ENCODE peak calls at places on chromosomes 13 and 19, in five cellular contexts. I, X, R, T and H are unnamed samples.

GRCh38 chr19:802888-803561 is 5.8 kb downstream of the PTBP1 start:
- DNase-seq in I (no peak), T (no peak), R (no peak), X (no peak), H (no peak)

GRCh38 chr13:79451500-79451962 is 29.4 kb upstream of the NDFIP2 start:
- DNase-seq in I (peak; percentile 92), X (peak; percentile 41), T (peak; percentile 18), R (no peak), H (peak; percentile 32)

GRCh38 chr19:17737690-17738153 is 13.6 kb upstream of the FCHO1 start:
- DNase-seq in X (no peak), R (no peak), T (no peak), I (peak; percentile 37), H (no peak)

GRCh38 chr19:39424934-39425333 is 10.8 kb downstream of the RPS16 start:
- DNase-seq in R (no peak), X (no peak), I (no peak), T (no peak), H (no peak)

GRCh38 chr13:42600943-42601342 is 27.0 kb downstream of the TNFSF11 start:
- DNase-seq in T (no peak), I (no peak), X (no peak), R (no peak), H (no peak)

GRCh38 chr13:31982124-31982523 is 49.5 kb upstream of the FRY start:
- DNase-seq in X (no peak), R (no peak), T (no peak), I (no peak), H (no peak)

GRCh38 chr19:37014456-37014855 is 63.8 kb upstream of the ZNF420 start:
- DNase-seq in T (no peak), I (no peak), X (no peak), R (no peak), H (no peak)

GRCh38 chr19:2478756-2479555 is 3.0 kb downstream of the GADD45B start:
- DNase-seq in X (peak; percentile 58), R (no peak), T (peak; percentile 83), I (peak; percentile 76), H (peak; percentile 74)

GRCh38 chr13:43572601-43573360 is 214.0 kb downstream of the ENOX1 start:
- DNase-seq in T (no peak), R (no peak), I (peak; percentile 25), X (no peak), H (no peak)

GRCh38 chr19:12828494-12828893 is 5.9 kb downstream of the RTBDN start:
- DNase-seq in R (peak; percentile 40), T (peak; percentile 65), I (no peak), X (no peak), H (no peak)

GRCh38 chr13:79870123-79870522 is 389.2 kb downstream of the NDFIP2 start:
- DNase-seq in X (no peak), I (peak; percentile 28), R (no peak), T (no peak), H (no peak)

GRCh38 chr13:99385940-99386339 is 78.7 kb upstream of the GPR183 start:
- DNase-seq in X (no peak), I (no peak), R (no peak), T (no peak), H (no peak)

GRCh38 chr19:1470864-1471513 is 8.0 kb downstream of the C19orf25 start:
- DNase-seq in X (no peak), T (peak; percentile 33), R (no peak), I (no peak), H (no peak)

GRCh38 chr19:4539697-4540581 is at the start of gene LRG1:
- DNase-seq in R (peak; percentile 86), I (no peak), X (no peak), T (peak; percentile 92), H (no peak)

GRCh38 chr13:90769387-90769786 is 578.1 kb upstream of the MIR17HG start:
- DNase-seq in X (no peak), T (no peak), I (no peak), R (no peak), H (no peak)

GRCh38 chr13:109160887-109161669 is 531.7 kb downstream of the MYO16 start:
- DNase-seq in I (no peak), T (no peak), X (no peak), R (no peak), H (no peak)

GRCh38 chr19:44552324-44552723 is 22.8 kb upstream of the CEACAM20 start:
- DNase-seq in T (peak; percentile 22), X (peak; percentile 81), R (peak; percentile 47), I (no peak), H (peak; percentile 66)

GRCh38 chr19:53037101-53038097 is 7.1 kb upstream of the ERVV-2 start:
- DNase-seq in I (peak; percentile 41), X (no peak), T (peak; percentile 30), R (no peak), H (no peak)

GRCh38 chr19:7450243-7451223 is 38.3 kb downstream of the PEX11G start:
- DNase-seq in X (no peak), I (peak; percentile 63), R (peak; percentile 32), T (no peak), H (no peak)

GRCh38 chr19:3358919-3359849 is 7.2 kb upstream of the NFIC start:
- DNase-seq in T (peak; percentile 82), I (peak; percentile 51), X (no peak), R (no peak), H (peak; percentile 83)

DNA sequence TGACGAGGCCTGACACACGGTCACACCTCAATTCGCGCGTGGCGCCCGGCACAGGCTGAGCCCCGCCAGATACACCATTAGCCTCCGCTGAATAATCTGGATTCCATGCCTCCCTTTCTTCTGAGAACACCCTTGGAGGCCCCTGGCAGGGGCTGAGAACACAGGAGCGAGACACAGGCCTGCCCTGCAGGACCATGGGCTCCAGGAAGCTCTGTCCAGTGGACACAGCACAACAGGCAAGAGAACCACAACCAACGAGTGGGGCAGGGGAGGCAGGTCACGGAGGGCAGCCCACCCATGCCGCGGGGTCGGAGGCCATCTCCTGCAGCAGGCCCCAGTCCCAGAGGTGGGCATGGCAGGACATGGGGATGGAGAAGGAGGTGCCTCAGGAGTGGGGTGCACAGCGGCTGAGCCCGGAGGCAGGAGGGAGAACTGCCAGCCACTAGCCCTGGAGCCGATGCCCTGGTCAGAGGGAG is 75.8 kb upstream of the C13orf46 start:
- DNase-seq in I (no peak), X (no peak), T (no peak), R (no peak), H (no peak)
- TF ChIP-seq POLR2A in I (no peak), X (no peak), T (no peak), R (no peak), H (no peak)

GRCh38 chr19:15123900-15124299 is 16.7 kb downstream of the SYDE1 start:
- DNase-seq in X (no peak), I (no peak), R (no peak), T (peak; percentile 78), H (no peak)

GRCh38 chr19:15123031-15123890 is 16.1 kb downstream of the SYDE1 start:
- DNase-seq in T (no peak), I (no peak), R (no peak), X (no peak), H (no peak)

GRCh38 chr19:15126511-15126910 is 19.3 kb downstream of the SYDE1 start:
- DNase-seq in T (no peak), I (no peak), X (no peak), R (no peak), H (no peak)

GRCh38 chr19:15124572-15125231 is 17.5 kb downstream of the SYDE1 start:
- DNase-seq in X (no peak), R (peak; percentile 50), I (no peak), T (peak; percentile 49), H (no peak)

GRCh38 chr19:15125232-15126067 is 18.2 kb downstream of the SYDE1 start:
- DNase-seq in I (peak; percentile 95), X (peak; percentile 96), R (peak; percentile 98), T (peak; percentile 98), H (peak; percentile 94)
- TF ChIP-seq POLR2A in I (no peak), X (peak; percentile 60), R (peak; percentile 70), T (peak; percentile 68), H (peak; percentile 57)

GRCh38 chr19:47749326-47749725 is 4.0 kb downstream of the NOP53 start:
- DNase-seq in I (no peak), R (no peak), T (no peak), X (no peak), H (no peak)

GRCh38 chr19:47742636-47743035 is 2.7 kb upstream of the NOP53 start:
- DNase-seq in I (no peak), R (no peak), X (no peak), T (no peak), H (no peak)

GRCh38 chr19:47741544-47742125 is 3.7 kb upstream of the NOP53 start:
- DNase-seq in T (no peak), X (no peak), I (no peak), R (no peak), H (no peak)

GRCh38 chr19:47740866-47741519 is 4.4 kb upstream of the NOP53 start:
- DNase-seq in I (no peak), R (no peak), X (no peak), T (no peak), H (no peak)

DNA sequence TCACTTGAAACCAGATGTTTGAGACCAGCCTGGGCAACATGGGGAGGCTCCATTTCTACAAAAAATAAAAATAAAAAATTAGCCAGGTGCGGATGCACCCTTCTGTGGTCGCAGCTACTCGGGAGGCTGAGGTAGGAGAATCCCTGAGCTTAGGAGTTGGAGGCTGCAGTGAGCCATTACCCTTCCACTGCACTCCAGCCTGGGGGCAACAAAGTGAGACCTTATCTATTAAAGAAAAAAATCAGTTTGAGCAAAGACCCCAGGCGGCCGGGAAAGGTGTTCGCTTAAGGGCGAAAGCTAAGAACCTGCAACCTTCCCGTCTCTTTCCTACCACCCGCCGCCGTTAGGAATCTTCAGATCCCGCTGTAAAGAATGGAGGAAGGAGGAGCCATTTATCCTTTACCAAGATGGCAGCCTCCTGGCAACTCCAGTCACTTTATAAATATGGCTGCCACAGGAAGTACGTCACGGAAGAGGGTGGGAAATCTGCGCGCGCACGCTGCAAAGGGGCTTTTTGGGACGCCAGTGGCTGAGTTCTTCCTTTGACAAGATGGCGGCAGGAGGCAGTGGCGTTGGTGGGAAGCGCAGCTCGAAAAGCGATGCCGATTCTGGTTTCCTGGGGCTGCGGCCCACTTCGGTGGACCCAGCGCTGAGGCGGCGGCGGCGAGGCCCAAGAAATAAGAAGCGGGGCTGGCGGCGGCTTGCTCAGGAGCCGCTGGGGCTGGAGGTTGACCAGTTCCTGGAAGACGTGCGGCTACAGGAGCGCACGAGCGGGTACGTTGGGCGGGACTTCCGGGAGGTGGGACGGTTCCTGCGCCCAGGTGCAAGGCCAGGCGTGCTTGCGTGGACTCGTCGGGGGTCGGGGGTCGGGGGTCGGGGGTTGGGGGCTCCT is at the start of gene NOP53:
- DNase-seq in R (peak; percentile 92), X (peak; percentile 99), T (peak; percentile 98), I (peak; percentile 96), H (peak; percentile 78)
- TF ChIP-seq POLR2A in R (peak; percentile 83), X (peak; percentile 76), T (peak; percentile 90), I (peak; percentile 90), H (peak; percentile 34)

DNA sequence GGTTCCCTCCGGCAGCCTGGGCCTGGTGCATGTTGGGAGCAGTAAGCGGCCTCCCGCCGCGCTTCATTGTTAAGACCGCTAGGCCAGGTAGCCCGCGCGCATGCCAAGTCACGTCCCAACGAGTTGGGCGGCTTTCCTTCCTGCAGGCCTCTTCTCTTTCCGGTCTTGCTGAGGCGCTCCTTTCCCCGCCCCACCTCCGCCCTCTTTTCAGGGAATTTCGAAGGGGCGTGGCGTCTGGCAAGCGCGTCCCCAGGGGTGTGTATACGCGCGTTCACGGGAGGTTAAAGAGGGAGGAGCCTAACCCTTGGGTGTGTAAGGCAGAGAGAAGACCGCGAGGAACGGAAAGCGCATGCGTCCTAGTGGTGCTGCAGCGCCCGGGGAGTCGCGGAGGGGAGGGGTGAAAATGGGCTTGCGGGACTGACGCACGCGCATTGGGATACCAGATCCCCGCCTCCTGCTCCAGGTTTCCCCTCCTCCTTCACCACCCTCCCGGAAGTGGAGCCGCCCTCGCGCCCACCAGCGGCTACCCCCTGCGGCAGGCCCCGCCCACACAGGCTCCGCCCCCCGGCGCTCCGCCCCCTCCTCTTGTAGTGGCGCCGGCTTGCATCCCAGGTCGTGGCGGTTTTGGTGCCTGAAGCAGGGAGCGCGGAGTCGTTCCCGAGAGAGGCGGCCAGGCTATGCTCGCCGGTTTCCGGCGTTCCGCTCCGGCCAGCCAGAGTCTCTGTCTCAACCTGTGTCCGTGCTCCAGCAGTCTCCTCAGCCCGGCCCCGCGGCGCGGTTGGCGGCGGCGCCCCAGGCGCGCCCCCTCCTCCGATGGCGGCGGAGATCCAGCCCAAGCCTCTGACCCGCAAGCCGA is at the start of gene WDFY2:
- DNase-seq in R (peak; percentile 99), I (peak; percentile 100), X (peak; percentile 99), T (peak; percentile 100), H (peak; percentile 66)
- TF ChIP-seq POLR2A in R (peak; percentile 89), I (peak; percentile 92), X (peak; percentile 81), T (peak; percentile 97), H (peak; percentile 91)